ENCODE peak calls at places on chromosomes 6 and 20, in six cellular contexts. L is CD4-positive, alpha-beta T cell; D is CD8-positive, alpha-beta T cell; C is heart right ventricle; V is omental fat pad; Z is natural killer cell. E is an unnamed sample.

GRCh38 chr6:145271086-145271485 is 464.2 kb downstream of the EPM2A start:
- ATAC-seq in Z (no peak), C (no peak), D (no peak), V (no peak), L (no peak), E (no peak)

GRCh38 chr6:47740714-47741113 is 41.1 kb upstream of the OPN5 start:
- ATAC-seq in V (no peak), L (no peak), Z (no peak), C (no peak), D (no peak), E (no peak)

GRCh38 chr6:143270026-143270425 is 180.5 kb downstream of the ADAT2 start:
- ATAC-seq in Z (no peak), C (no peak), V (no peak), L (no peak), D (no peak), E (no peak)

GRCh38 chr20:5688431-5688972 is 61.7 kb upstream of the SHLD1 start:
- ATAC-seq in L (no peak), C (peak), Z (no peak), V (peak), D (no peak), E (peak)

GRCh38 chr6:166360243-166361079 is 18.1 kb upstream of the SFT2D1 start:
- ATAC-seq in V (no peak), L (no peak), D (no peak), Z (no peak), C (peak), E (no peak)

GRCh38 chr20:31664696-31665354 is 27.1 kb downstream of the COX4I2 start:
- ATAC-seq in C (no peak), Z (no peak), V (no peak), D (no peak), L (no peak), E (no peak)

GRCh38 chr6:14310955-14311354 is 193.4 kb downstream of the CD83 start:
- ATAC-seq in V (no peak), L (no peak), Z (no peak), C (no peak), D (no peak), E (no peak)

GRCh38 chr6:3915076-3915791 is 66.1 kb downstream of the FAM50B start:
- ATAC-seq in V (no peak), C (no peak), Z (no peak), D (peak), L (peak), E (no peak)

GRCh38 chr6:34680802-34681515 is 15.6 kb downstream of the ILRUN start:
- ATAC-seq in C (no peak), L (no peak), V (peak), D (no peak), Z (peak), E (peak)

GRCh38 chr20:49446808-49447207 is 35.7 kb downstream of the KCNB1 start:
- ATAC-seq in L (no peak), C (peak), Z (no peak), V (no peak), D (no peak), E (peak)

GRCh38 chr20:50138479-50139393 is 14.8 kb downstream of the PEDS1 start:
- ATAC-seq in C (peak), D (no peak), V (no peak), Z (no peak), L (no peak), E (peak)

GRCh38 chr6:16635810-16636602 is 125.3 kb downstream of the ATXN1 start:
- ATAC-seq in V (no peak), C (no peak), D (no peak), Z (no peak), L (no peak), E (no peak)

GRCh38 chr6:41682497-41682961 is 44.3 kb downstream of the MDFI start:
- ATAC-seq in D (no peak), L (no peak), Z (no peak), C (peak), V (no peak), E (no peak)

GRCh38 chr6:135608031-135608430 is 110.5 kb upstream of the AHI1 start:
- ATAC-seq in V (no peak), D (no peak), Z (no peak), C (no peak), L (no peak), E (no peak)

GRCh38 chr6:154622618-154623336 is 110.4 kb upstream of the SCAF8 start:
- ATAC-seq in Z (no peak), C (no peak), V (no peak), L (no peak), D (no peak), E (no peak)

GRCh38 chr20:12555369-12555768 is 453.4 kb upstream of the SPTLC3 start:
- ATAC-seq in C (no peak), Z (no peak), V (no peak), L (no peak), D (no peak), E (no peak)

GRCh38 chr20:36480456-36481048 is 60.8 kb upstream of the MYL9 start:
- ATAC-seq in L (no peak), Z (no peak), V (no peak), C (no peak), D (no peak), E (no peak)

GRCh38 chr6:26534681-26535465 is 3.3 kb upstream of the HMGN4 start:
- ATAC-seq in Z (no peak), D (no peak), V (no peak), C (no peak), L (no peak), E (no peak)

GRCh38 chr6:135146160-135146920 is 34.8 kb upstream of the MYB start:
- ATAC-seq in C (no peak), Z (no peak), L (no peak), D (no peak), V (no peak), E (no peak)

GRCh38 chr20:37405351-37405897 is 59.5 kb downstream of the SRC start:
- ATAC-seq in L (no peak), D (no peak), C (no peak), V (no peak), Z (no peak), E (no peak)

GRCh38 chr6:156013155-156013554 is 557.5 kb upstream of the NOX3 start:
- ATAC-seq in L (peak), C (no peak), V (no peak), D (no peak), Z (no peak), E (no peak)

GRCh38 chr6:134117409-134117808 is 65.0 kb upstream of the SLC2A12 start:
- ATAC-seq in L (no peak), C (no peak), V (no peak), Z (no peak), D (no peak), E (no peak)

GRCh38 chr6:34574647-34575293 is 18.6 kb upstream of the SPDEF start:
- ATAC-seq in V (no peak), Z (no peak), L (no peak), C (no peak), D (no peak), E (no peak)

GRCh38 chr20:47032969-47033578 is 138.4 kb downstream of the EYA2 start:
- ATAC-seq in L (no peak), V (no peak), D (no peak), C (no peak), Z (no peak), E (no peak)

GRCh38 chr6:77450924-77451323 is 12.4 kb downstream of the HTR1B start:
- ATAC-seq in V (no peak), L (no peak), Z (no peak), D (no peak), C (no peak), E (no peak)

GRCh38 chr20:57008217-57008616 is 258.2 kb downstream of the BMP7 start:
- ATAC-seq in L (no peak), D (no peak), Z (no peak), C (no peak), V (peak), E (no peak)

GRCh38 chr6:36493859-36494258 is 51.1 kb downstream of the KCTD20 start:
- ATAC-seq in L (no peak), D (no peak), V (no peak), Z (no peak), C (no peak), E (no peak)

GRCh38 chr6:46016063-46016608 is 476 bp upstream of the CLIC5 start:
- ATAC-seq in L (no peak), C (no peak), Z (no peak), D (no peak), V (no peak), E (no peak)

GRCh38 chr6:8589941-8590676 is 154.8 kb upstream of the SLC35B3 start:
- ATAC-seq in V (no peak), C (no peak), D (no peak), L (no peak), Z (no peak), E (no peak)

GRCh38 chr6:127933852-127934840 is 33.3 kb upstream of the THEMIS start:
- ATAC-seq in C (no peak), V (no peak), L (peak), Z (no peak), D (peak), E (no peak)

GRCh38 chr6:116012966-116013365 is 47.7 kb downstream of the FRK start:
- ATAC-seq in C (no peak), V (no peak), D (no peak), Z (no peak), L (no peak), E (no peak)

GRCh38 chr6:116010400-116011095 is 50.1 kb downstream of the FRK start:
- ATAC-seq in C (peak), Z (peak), V (peak), D (peak), L (no peak), E (peak)

GRCh38 chr6:116012471-116012949 is 48.2 kb downstream of the FRK start:
- ATAC-seq in V (no peak), L (no peak), D (no peak), C (no peak), Z (no peak), E (no peak)

GRCh38 chr6:116011520-116011919 is 49.2 kb downstream of the FRK start:
- ATAC-seq in Z (no peak), L (no peak), C (no peak), D (no peak), V (no peak), E (no peak)

GRCh38 chr6:116011096-116011401 is 49.6 kb downstream of the FRK start:
- ATAC-seq in V (no peak), C (no peak), D (no peak), Z (no peak), L (no peak), E (no peak)
- TF ChIP-seq CTCF in V (no peak), C (no peak), D (no peak), Z (no peak), L (peak), E (no peak)

DNA sequence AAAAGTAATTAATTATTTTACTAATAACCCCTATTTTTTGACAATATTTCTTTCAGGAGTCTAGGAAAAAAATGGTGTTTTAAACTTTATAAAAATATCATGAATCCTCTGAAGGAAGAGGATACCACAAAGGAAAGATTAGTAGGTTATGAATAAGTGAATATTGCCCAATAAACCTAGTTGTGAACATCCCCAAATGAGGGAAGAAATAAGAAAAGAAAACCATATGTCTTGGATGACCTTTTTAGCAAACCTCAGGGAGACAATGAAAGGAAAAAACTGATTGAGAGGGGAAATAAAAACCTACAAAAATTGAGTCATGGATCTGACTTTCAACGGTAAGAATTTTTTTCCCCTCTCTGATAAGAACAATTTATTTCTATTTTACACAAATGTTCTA is 34.4 kb downstream of the TENT5A start:
- ATAC-seq in Z (no peak), L (no peak), V (no peak), D (no peak), C (no peak), E (no peak)
- TF ChIP-seq CTCF in Z (no peak), L (no peak), V (no peak), D (no peak), C (no peak), E (no peak)

GRCh38 chr20:33673115-33673410 is 1.2 kb downstream of the NECAB3 start:
- ATAC-seq in V (no peak), D (no peak), Z (no peak), L (no peak), C (no peak), E (no peak)

GRCh38 chr20:33675127-33675954 is 1.1 kb upstream of the NECAB3 start:
- ATAC-seq in D (no peak), V (peak), L (no peak), C (no peak), Z (no peak), E (peak)

GRCh38 chr20:33676121-33676520 is 1.9 kb upstream of the NECAB3 start:
- ATAC-seq in V (no peak), L (no peak), D (no peak), Z (no peak), C (no peak), E (no peak)

GRCh38 chr20:33673411-33674293 is 576 bp downstream of the NECAB3 start:
- ATAC-seq in C (peak), Z (no peak), L (no peak), D (no peak), V (peak), E (no peak)

DNA sequence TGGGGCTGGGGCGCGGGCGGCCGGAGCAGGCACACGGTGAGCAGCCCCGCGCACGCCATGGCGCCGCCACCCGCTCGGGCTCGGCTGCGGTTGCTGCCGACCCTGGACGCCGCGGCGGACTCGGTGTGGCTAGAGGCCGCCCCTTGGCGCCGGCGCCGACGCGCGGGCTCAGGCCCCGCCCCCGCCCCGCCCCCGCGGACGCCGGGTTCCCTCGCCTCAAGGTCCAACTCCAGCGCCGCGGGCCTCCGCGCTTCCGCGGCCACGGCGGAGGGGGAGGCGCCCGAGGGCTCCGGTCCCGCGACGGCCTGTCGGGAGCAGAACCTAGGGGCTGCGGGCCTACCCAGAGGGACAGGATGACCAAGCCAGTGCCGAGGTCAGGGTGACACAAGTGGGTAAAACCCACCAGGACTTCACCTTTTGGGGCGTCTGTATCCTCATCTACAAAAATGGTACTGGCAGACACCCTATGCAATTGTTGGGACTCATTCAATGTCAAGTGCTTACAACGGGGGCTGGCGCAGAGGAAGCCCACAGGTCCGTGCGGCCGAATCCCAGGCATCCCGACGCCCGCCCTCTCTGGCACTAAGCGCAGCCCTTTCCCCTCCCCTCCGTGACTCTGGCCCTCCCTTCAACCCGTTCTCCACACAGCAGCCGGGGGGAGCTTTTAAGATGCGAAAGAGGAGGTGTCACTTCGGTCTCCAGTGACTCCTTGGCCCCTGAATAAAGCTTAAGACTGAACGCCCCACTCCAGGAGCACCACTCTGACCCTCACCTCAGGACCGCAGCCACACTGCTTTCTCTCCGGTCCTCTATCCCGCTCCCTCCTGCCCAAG is at the start of gene NECAB3:
- ATAC-seq in L (peak), V (peak), D (peak), C (peak), Z (peak), E (peak)
- TF ChIP-seq CTCF in L (no peak), V (no peak), D (no peak), C (no peak), Z (no peak), E (peak)

GRCh38 chr6:148168856-148169255 is 173.8 kb upstream of the SASH1 start:
- ATAC-seq in D (no peak), Z (no peak), L (no peak), C (no peak), V (no peak), E (no peak)
- TF ChIP-seq CTCF in D (no peak), Z (no peak), L (no peak), C (no peak), V (no peak), E (no peak)

GRCh38 chr6:151546941-151547659 is 53.3 kb downstream of the CCDC170 start:
- ATAC-seq in L (no peak), C (no peak), V (no peak), D (no peak), Z (no peak), E (no peak)
- TF ChIP-seq CTCF in L (no peak), C (no peak), V (no peak), D (no peak), Z (no peak), E (no peak)

GRCh38 chr6:146788115-146788514 is 189.3 kb downstream of the ADGB start:
- ATAC-seq in L (no peak), Z (no peak), D (no peak), V (no peak), C (no peak), E (no peak)

GRCh38 chr6:146781836-146782235 is 183.1 kb downstream of the ADGB start:
- ATAC-seq in C (no peak), D (no peak), L (no peak), Z (no peak), V (no peak), E (no peak)

GRCh38 chr6:146790561-146791091 is 191.9 kb downstream of the ADGB start:
- ATAC-seq in D (no peak), L (no peak), Z (no peak), V (no peak), C (no peak), E (no peak)

GRCh38 chr6:146785001-146785585 is 186.3 kb downstream of the ADGB start:
- ATAC-seq in C (peak), D (peak), V (no peak), Z (peak), L (peak), E (no peak)
- TF ChIP-seq CTCF in C (peak), D (peak), V (no peak), Z (peak), L (peak), E (no peak)

E was measured in gastroesophageal sphincter.